ENCODE peak calls at places on chromosomes 3 and 15, in seven cellular contexts. One of them, this sample, is unnamed.

GRCh38 chr3:72683068-72683467 is 165.2 kb downstream of the SHQ1 start:
- DNase-seq in Karpas-422: no peak
- DNase-seq in fibroblast of mammary gland: no peak
- DNase-seq in right cardiac atrium: no peak
- DNase-seq in foreskin fibroblast: no peak
- DNase-seq in MG63: no peak
- DNase-seq in epithelial cell of esophagus: no peak
- DNase-seq in this sample: no peak

GRCh38 chr3:79139395-79140060 is 628.3 kb downstream of the ROBO1 start:
- DNase-seq in Karpas-422: no peak
- DNase-seq in fibroblast of mammary gland: peak
- DNase-seq in right cardiac atrium: no peak
- DNase-seq in foreskin fibroblast: no peak
- DNase-seq in MG63: no peak
- DNase-seq in epithelial cell of esophagus: no peak
- DNase-seq in this sample: no peak

GRCh38 chr3:50442940-50443579 is 60.4 kb downstream of the CACNA2D2 start:
- DNase-seq in Karpas-422: no peak
- DNase-seq in fibroblast of mammary gland: no peak
- DNase-seq in right cardiac atrium: no peak
- DNase-seq in foreskin fibroblast: no peak
- DNase-seq in MG63: peak
- DNase-seq in epithelial cell of esophagus: no peak
- DNase-seq in this sample: no peak

GRCh38 chr3:38168151-38168987 is 3.0 kb downstream of the OXSR1 start:
- DNase-seq in Karpas-422: no peak
- DNase-seq in fibroblast of mammary gland: peak
- DNase-seq in right cardiac atrium: no peak
- DNase-seq in foreskin fibroblast: peak
- DNase-seq in MG63: peak
- DNase-seq in epithelial cell of esophagus: peak
- DNase-seq in this sample: peak

GRCh38 chr15:100112061-100112420 is 229.7 kb downstream of the ADAMTS17 start:
- DNase-seq in Karpas-422: no peak
- DNase-seq in fibroblast of mammary gland: no peak
- DNase-seq in right cardiac atrium: no peak
- DNase-seq in foreskin fibroblast: no peak
- DNase-seq in MG63: no peak
- DNase-seq in epithelial cell of esophagus: no peak
- DNase-seq in this sample: no peak

GRCh38 chr3:69201658-69202057 is 79.3 kb upstream of the LMOD3 start:
- DNase-seq in Karpas-422: no peak
- DNase-seq in fibroblast of mammary gland: no peak
- DNase-seq in right cardiac atrium: no peak
- DNase-seq in foreskin fibroblast: no peak
- DNase-seq in MG63: no peak
- DNase-seq in epithelial cell of esophagus: no peak
- DNase-seq in this sample: no peak

GRCh38 chr3:69232447-69232846 is 110.1 kb upstream of the LMOD3 start:
- DNase-seq in Karpas-422: no peak
- DNase-seq in fibroblast of mammary gland: no peak
- DNase-seq in right cardiac atrium: no peak
- DNase-seq in foreskin fibroblast: no peak
- DNase-seq in MG63: no peak
- DNase-seq in epithelial cell of esophagus: no peak
- DNase-seq in this sample: no peak

GRCh38 chr3:124467980-124468902 is 262.0 kb upstream of the UMPS start:
- DNase-seq in Karpas-422: peak
- DNase-seq in fibroblast of mammary gland: peak
- DNase-seq in right cardiac atrium: peak
- DNase-seq in foreskin fibroblast: peak
- DNase-seq in MG63: peak
- DNase-seq in epithelial cell of esophagus: peak
- DNase-seq in this sample: peak

GRCh38 chr3:130582457-130583155 is 65.6 kb downstream of the COL6A6 start:
- DNase-seq in Karpas-422: no peak
- DNase-seq in fibroblast of mammary gland: no peak
- DNase-seq in right cardiac atrium: no peak
- DNase-seq in foreskin fibroblast: no peak
- DNase-seq in MG63: no peak
- DNase-seq in epithelial cell of esophagus: no peak
- DNase-seq in this sample: no peak

GRCh38 chr3:144369151-144369879 is 397.7 kb downstream of the DIPK2A start:
- DNase-seq in Karpas-422: no peak
- DNase-seq in fibroblast of mammary gland: no peak
- DNase-seq in right cardiac atrium: no peak
- DNase-seq in foreskin fibroblast: peak
- DNase-seq in MG63: no peak
- DNase-seq in epithelial cell of esophagus: no peak
- DNase-seq in this sample: no peak

GRCh38 chr15:63983071-63983711 is 63.1 kb downstream of the DAPK2 start:
- DNase-seq in Karpas-422: peak
- DNase-seq in fibroblast of mammary gland: no peak
- DNase-seq in right cardiac atrium: no peak
- DNase-seq in foreskin fibroblast: no peak
- DNase-seq in MG63: no peak
- DNase-seq in epithelial cell of esophagus: no peak
- DNase-seq in this sample: no peak

GRCh38 chr15:59994855-59995557 is 9.1 kb upstream of the FOXB1 start:
- DNase-seq in Karpas-422: no peak
- DNase-seq in fibroblast of mammary gland: no peak
- DNase-seq in right cardiac atrium: no peak
- DNase-seq in foreskin fibroblast: no peak
- DNase-seq in MG63: no peak
- DNase-seq in epithelial cell of esophagus: no peak
- DNase-seq in this sample: no peak

GRCh38 chr3:195441971-195442572 is 748 bp downstream of the ACAP2 start:
- DNase-seq in Karpas-422: peak
- DNase-seq in fibroblast of mammary gland: peak
- DNase-seq in right cardiac atrium: peak
- DNase-seq in foreskin fibroblast: peak
- DNase-seq in MG63: peak
- DNase-seq in epithelial cell of esophagus: peak
- DNase-seq in this sample: peak

GRCh38 chr3:195154793-195155535 is 116.0 kb downstream of the XXYLT1 start:
- DNase-seq in Karpas-422: no peak
- DNase-seq in fibroblast of mammary gland: peak
- DNase-seq in right cardiac atrium: peak
- DNase-seq in foreskin fibroblast: peak
- DNase-seq in MG63: peak
- DNase-seq in epithelial cell of esophagus: peak
- DNase-seq in this sample: peak

GRCh38 chr3:133633439-133633838 is 28.3 kb downstream of the TOPBP1 start:
- DNase-seq in Karpas-422: no peak
- DNase-seq in fibroblast of mammary gland: no peak
- DNase-seq in right cardiac atrium: no peak
- DNase-seq in foreskin fibroblast: no peak
- DNase-seq in MG63: no peak
- DNase-seq in epithelial cell of esophagus: no peak
- DNase-seq in this sample: no peak

GRCh38 chr15:94359716-94360115 is 128.4 kb downstream of the MCTP2 start:
- DNase-seq in Karpas-422: no peak
- DNase-seq in fibroblast of mammary gland: no peak
- DNase-seq in right cardiac atrium: no peak
- DNase-seq in foreskin fibroblast: no peak
- DNase-seq in MG63: no peak
- DNase-seq in epithelial cell of esophagus: no peak
- DNase-seq in this sample: no peak

GRCh38 chr15:90231028-90232017 is 2.4 kb downstream of the CIB1 start:
- DNase-seq in Karpas-422: no peak
- DNase-seq in fibroblast of mammary gland: no peak
- DNase-seq in right cardiac atrium: no peak
- DNase-seq in foreskin fibroblast: no peak
- DNase-seq in MG63: no peak
- DNase-seq in epithelial cell of esophagus: peak
- DNase-seq in this sample: no peak

GRCh38 chr15:90228960-90229359 is 4.8 kb downstream of the CIB1 start:
- DNase-seq in Karpas-422: no peak
- DNase-seq in fibroblast of mammary gland: no peak
- DNase-seq in right cardiac atrium: no peak
- DNase-seq in foreskin fibroblast: no peak
- DNase-seq in MG63: no peak
- DNase-seq in epithelial cell of esophagus: no peak
- DNase-seq in this sample: no peak

GRCh38 chr15:90230071-90230494 is 3.7 kb downstream of the CIB1 start:
- DNase-seq in Karpas-422: no peak
- DNase-seq in fibroblast of mammary gland: no peak
- DNase-seq in right cardiac atrium: peak
- DNase-seq in foreskin fibroblast: no peak
- DNase-seq in MG63: peak
- DNase-seq in epithelial cell of esophagus: no peak
- DNase-seq in this sample: no peak

GRCh38 chr15:90232196-90232595 is 1.5 kb downstream of the CIB1 start:
- DNase-seq in Karpas-422: no peak
- DNase-seq in fibroblast of mammary gland: peak
- DNase-seq in right cardiac atrium: no peak
- DNase-seq in foreskin fibroblast: no peak
- DNase-seq in MG63: no peak
- DNase-seq in epithelial cell of esophagus: peak
- DNase-seq in this sample: peak

DNA sequence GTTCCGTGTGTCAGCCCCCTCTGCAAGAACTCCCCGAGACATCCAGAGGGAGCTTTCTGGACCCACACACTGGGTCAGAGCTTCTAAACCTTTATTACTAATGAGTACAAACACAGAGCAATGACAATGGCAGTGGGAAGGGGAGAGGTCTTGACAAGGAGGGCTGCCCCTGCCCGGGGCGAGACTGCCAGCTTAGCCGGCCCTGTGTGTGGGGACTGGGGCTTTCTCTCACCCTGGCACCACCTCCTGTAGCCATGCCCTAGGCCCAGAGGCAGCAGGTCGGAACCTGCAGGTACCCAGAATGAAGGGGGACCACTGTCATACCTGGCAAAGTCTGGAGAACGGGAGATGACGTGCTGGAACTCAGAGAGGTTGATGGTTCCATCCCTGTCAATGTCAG is 3.1 kb downstream of the CIB1 start:
- DNase-seq in Karpas-422: no peak
- DNase-seq in fibroblast of mammary gland: no peak
- DNase-seq in right cardiac atrium: no peak
- DNase-seq in foreskin fibroblast: no peak
- DNase-seq in MG63: no peak
- DNase-seq in epithelial cell of esophagus: no peak
- DNase-seq in this sample: no peak
- H3K4me3 ChIP-seq in Karpas-422: no peak
- H3K4me3 ChIP-seq in fibroblast of mammary gland: no peak
- H3K4me3 ChIP-seq in right cardiac atrium: no peak
- H3K4me3 ChIP-seq in foreskin fibroblast: no peak
- H3K4me3 ChIP-seq in MG63: no peak
- H3K4me3 ChIP-seq in epithelial cell of esophagus: no peak
- H3K4me3 ChIP-seq in this sample: no peak

DNA sequence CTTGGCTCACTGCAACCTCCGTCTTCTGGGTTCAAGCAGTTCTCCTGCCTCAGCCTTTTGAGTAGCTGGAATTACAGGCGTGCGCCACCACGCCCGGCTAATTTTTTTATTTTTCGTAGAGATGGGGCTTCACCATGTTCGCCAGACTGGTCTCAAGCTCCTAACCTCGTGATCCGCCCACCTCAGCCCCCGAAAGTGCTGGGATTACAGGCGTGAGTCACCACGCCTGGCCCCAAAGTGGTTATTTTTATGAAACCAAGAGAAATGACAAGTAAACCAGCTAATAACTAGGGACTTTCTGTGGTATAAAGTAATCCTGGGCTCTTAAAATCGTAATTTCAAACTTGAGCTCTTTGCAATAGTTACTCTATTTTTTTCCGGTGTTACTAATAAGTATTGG is 4.0 kb downstream of the ZSCAN2 start:
- DNase-seq in Karpas-422: no peak
- DNase-seq in fibroblast of mammary gland: peak
- DNase-seq in right cardiac atrium: no peak
- DNase-seq in foreskin fibroblast: no peak
- DNase-seq in MG63: no peak
- DNase-seq in epithelial cell of esophagus: no peak
- DNase-seq in this sample: no peak
- H3K4me3 ChIP-seq in Karpas-422: no peak
- H3K4me3 ChIP-seq in fibroblast of mammary gland: no peak
- H3K4me3 ChIP-seq in right cardiac atrium: no peak
- H3K4me3 ChIP-seq in foreskin fibroblast: no peak
- H3K4me3 ChIP-seq in MG63: no peak
- H3K4me3 ChIP-seq in epithelial cell of esophagus: no peak
- H3K4me3 ChIP-seq in this sample: no peak

DNA sequence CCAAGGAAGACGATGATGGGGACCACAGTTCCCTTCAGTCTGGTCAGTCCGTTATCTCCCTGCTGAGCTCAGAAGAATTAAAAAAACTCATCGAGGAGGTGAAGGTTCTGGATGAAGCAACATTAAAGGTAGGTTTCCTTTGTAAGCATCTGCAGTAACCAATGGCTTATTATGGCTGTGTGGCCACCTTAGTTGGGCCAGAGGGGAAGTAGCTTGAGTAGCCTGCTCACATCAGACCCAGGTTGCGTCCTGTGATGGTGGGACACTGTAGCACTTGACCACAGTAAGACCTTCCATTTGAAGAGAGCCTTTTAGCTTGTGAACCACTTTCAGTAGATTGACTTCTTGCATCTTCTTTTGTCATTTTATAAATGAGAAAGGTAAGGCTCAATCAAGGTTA is 22.6 kb downstream of the STARD5 start:
- DNase-seq in Karpas-422: no peak
- DNase-seq in fibroblast of mammary gland: no peak
- DNase-seq in right cardiac atrium: no peak
- DNase-seq in foreskin fibroblast: no peak
- DNase-seq in MG63: no peak
- DNase-seq in epithelial cell of esophagus: no peak
- DNase-seq in this sample: no peak
- H3K4me3 ChIP-seq in Karpas-422: no peak
- H3K4me3 ChIP-seq in fibroblast of mammary gland: no peak
- H3K4me3 ChIP-seq in right cardiac atrium: no peak
- H3K4me3 ChIP-seq in foreskin fibroblast: no peak
- H3K4me3 ChIP-seq in MG63: no peak
- H3K4me3 ChIP-seq in epithelial cell of esophagus: no peak
- H3K4me3 ChIP-seq in this sample: no peak

GRCh38 chr3:16632395-16632794 is 27.2 kb upstream of the DAZL start:
- DNase-seq in Karpas-422: no peak
- DNase-seq in fibroblast of mammary gland: no peak
- DNase-seq in right cardiac atrium: no peak
- DNase-seq in foreskin fibroblast: no peak
- DNase-seq in MG63: no peak
- DNase-seq in epithelial cell of esophagus: no peak
- DNase-seq in this sample: no peak

GRCh38 chr3:16639806-16640205 is 34.6 kb upstream of the DAZL start:
- DNase-seq in Karpas-422: no peak
- DNase-seq in fibroblast of mammary gland: no peak
- DNase-seq in right cardiac atrium: no peak
- DNase-seq in foreskin fibroblast: no peak
- DNase-seq in MG63: no peak
- DNase-seq in epithelial cell of esophagus: no peak
- DNase-seq in this sample: no peak

GRCh38 chr3:16633948-16634347 is 28.7 kb upstream of the DAZL start:
- DNase-seq in Karpas-422: no peak
- DNase-seq in fibroblast of mammary gland: no peak
- DNase-seq in right cardiac atrium: no peak
- DNase-seq in foreskin fibroblast: no peak
- DNase-seq in MG63: no peak
- DNase-seq in epithelial cell of esophagus: no peak
- DNase-seq in this sample: no peak
- H3K4me3 ChIP-seq in Karpas-422: no peak
- H3K4me3 ChIP-seq in fibroblast of mammary gland: no peak
- H3K4me3 ChIP-seq in right cardiac atrium: no peak
- H3K4me3 ChIP-seq in foreskin fibroblast: no peak
- H3K4me3 ChIP-seq in MG63: no peak
- H3K4me3 ChIP-seq in epithelial cell of esophagus: no peak
- H3K4me3 ChIP-seq in this sample: no peak